ENCODE peak calls at places on chromosomes 13 and 19, in nine cellular contexts. K is tibial nerve, J is breast epithelium, A is spleen, Q is HCT116, M is body of pancreas, Y is upper lobe of left lung, G is uterus, D is heart left ventricle. F is an unnamed sample.

GRCh38 chr19:46296722-46297431 is at the start of gene HIF3A:
- DNase-seq in K (no peak), J (no peak), A (peak; percentile 78), Q (no peak), M (peak; percentile 60), Y (peak; percentile 74), G (peak; percentile 64), D (peak; percentile 85), F (peak; percentile 54)

GRCh38 chr19:3034194-3034844 is 5.2 kb upstream of the TLE2 start:
- DNase-seq in K (no peak), J (no peak), A (no peak), Q (no peak), M (no peak), Y (no peak), G (no peak), D (no peak), F (no peak)

GRCh38 chr19:50728084-50728737 is 5.0 kb downstream of the CLEC11A start:
- DNase-seq in K (peak; percentile 46), J (peak; percentile 62), A (no peak), Q (no peak), M (peak; percentile 54), Y (peak; percentile 83), G (peak; percentile 82), D (peak; percentile 84), F (peak; percentile 39)

GRCh38 chr19:14519860-14520407 is 1.7 kb upstream of the DNAJB1 start:
- DNase-seq in K (no peak), J (no peak), A (no peak), Q (peak; percentile 96), M (peak; percentile 40), Y (no peak), G (no peak), D (no peak), F (no peak)

GRCh38 chr19:1237027-1237659 is 662 bp downstream of the CBARP start:
- DNase-seq in K (no peak), J (no peak), A (no peak), Q (no peak), M (no peak), Y (peak; percentile 87), G (peak; percentile 61), D (peak; percentile 37), F (peak; percentile 16)

GRCh38 chr19:48415395-48415794 is 21.9 kb downstream of the GRIN2D start:
- DNase-seq in K (peak; percentile 55), J (no peak), A (peak; percentile 85), Q (peak; percentile 84), M (peak; percentile 86), Y (peak; percentile 62), G (no peak), D (peak; percentile 87), F (peak; percentile 37)

GRCh38 chr13:103638706-103639105 is 572.5 kb upstream of the SLC10A2 start:
- DNase-seq in K (no peak), J (no peak), A (no peak), Q (no peak), M (no peak), Y (no peak), G (no peak), D (peak; percentile 25), F (no peak)

GRCh38 chr13:32851083-32852064 is 164.8 kb upstream of the KL start:
- DNase-seq in K (no peak), J (no peak), A (no peak), Q (no peak), M (no peak), Y (no peak), G (no peak), D (no peak), F (no peak)

GRCh38 chr19:8490873-8491272 is 11.6 kb downstream of the PRAM1 start:
- DNase-seq in K (no peak), J (no peak), A (peak; percentile 67), Q (no peak), M (no peak), Y (peak; percentile 49), G (no peak), D (no peak), F (no peak)

GRCh38 chr13:93226623-93227279 is at the start of gene GPC6:
- DNase-seq in K (peak; percentile 23), J (no peak), A (no peak), Q (no peak), M (peak; percentile 59), Y (peak; percentile 77), G (no peak), D (no peak), F (peak; percentile 32)

GRCh38 chr19:38640368-38640767 is 7.1 kb upstream of the ACTN4 start:
- DNase-seq in K (no peak), J (no peak), A (no peak), Q (no peak), M (no peak), Y (no peak), G (no peak), D (no peak), F (no peak)

GRCh38 chr19:47497073-47497766 is 13.2 kb upstream of the KPTN start:
- DNase-seq in K (no peak), J (peak; percentile 83), A (no peak), Q (no peak), M (peak; percentile 51), Y (peak; percentile 72), G (no peak), D (peak; percentile 26), F (peak; percentile 58)

GRCh38 chr19:39515551-39516191 is 732 bp downstream of the SELENOV start:
- DNase-seq in K (no peak), J (no peak), A (no peak), Q (no peak), M (peak; percentile 17), Y (peak; percentile 81), G (no peak), D (no peak), F (no peak)

GRCh38 chr13:50284540-50284939 is 269.3 kb downstream of the KCNRG start:
- DNase-seq in K (no peak), J (no peak), A (no peak), Q (no peak), M (no peak), Y (no peak), G (no peak), D (no peak), F (no peak)

DNA sequence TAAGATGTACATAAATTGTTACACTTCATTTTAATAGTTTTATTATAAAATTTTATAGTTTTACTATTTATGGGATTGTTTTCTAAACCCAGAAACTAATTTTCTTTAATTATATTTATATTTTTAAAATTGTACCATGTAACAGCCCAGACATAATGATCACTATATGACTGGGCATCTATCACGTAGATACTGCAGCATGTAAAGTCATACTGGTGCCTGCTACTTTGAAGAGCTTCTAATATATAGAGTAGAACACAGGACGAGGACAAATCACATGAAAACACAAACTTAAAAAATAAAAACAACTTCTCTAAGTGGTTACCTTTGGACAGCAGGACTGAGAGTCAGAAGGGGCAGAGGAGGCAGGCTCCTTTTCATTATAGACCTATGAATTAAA is 5.3 kb downstream of the ELF1 start:
- DNase-seq in K (no peak), J (no peak), A (no peak), Q (no peak), M (no peak), Y (no peak), G (no peak), D (no peak), F (no peak)
- H3K4me1 ChIP-seq in K (peaks cover 57% of the 10 kb centered on the region), J (peaks cover 4% of the 10 kb centered on the region), A (peaks cover 74% of the 10 kb centered on the region), Q (peaks cover 18% of the 10 kb centered on the region), M (peaks cover 54% of the 10 kb centered on the region), Y (peaks cover 33% of the 10 kb centered on the region), G (no peaks in the 10 kb centered on the region), D (peaks cover 6% of the 10 kb centered on the region), F (no peaks in the 10 kb centered on the region)

GRCh38 chr19:37217855-37218591 is at the start of gene ZNF383:
- DNase-seq in K (peak; percentile 60), J (peak; percentile 83), A (peak; percentile 96), Q (peak; percentile 85), M (peak; percentile 92), Y (peak; percentile 91), G (peak; percentile 84), D (peak; percentile 93), F (peak; percentile 86)
- TF ChIP-seq POLR2A in K (peak; percentile 31), J (peak; percentile 22), A (peak; percentile 37), Q (peak; percentile 13), M (peak; percentile 84), Y (peak; percentile 73), G (peak; percentile 50), D (no peak), F (peak; percentile 32)

GRCh38 chr13:90591260-90591926 is 756.1 kb upstream of the MIR17HG start:
- DNase-seq in K (no peak), J (no peak), A (no peak), Q (no peak), M (no peak), Y (no peak), G (no peak), D (no peak), F (no peak)

GRCh38 chr13:90594694-90595093 is 752.8 kb upstream of the MIR17HG start:
- DNase-seq in K (no peak), J (no peak), A (no peak), Q (no peak), M (no peak), Y (no peak), G (no peak), D (no peak), F (no peak)

GRCh38 chr13:90592943-90593342 is 754.5 kb upstream of the MIR17HG start:
- DNase-seq in K (no peak), J (no peak), A (no peak), Q (no peak), M (no peak), Y (no peak), G (no peak), D (no peak), F (no peak)

DNA sequence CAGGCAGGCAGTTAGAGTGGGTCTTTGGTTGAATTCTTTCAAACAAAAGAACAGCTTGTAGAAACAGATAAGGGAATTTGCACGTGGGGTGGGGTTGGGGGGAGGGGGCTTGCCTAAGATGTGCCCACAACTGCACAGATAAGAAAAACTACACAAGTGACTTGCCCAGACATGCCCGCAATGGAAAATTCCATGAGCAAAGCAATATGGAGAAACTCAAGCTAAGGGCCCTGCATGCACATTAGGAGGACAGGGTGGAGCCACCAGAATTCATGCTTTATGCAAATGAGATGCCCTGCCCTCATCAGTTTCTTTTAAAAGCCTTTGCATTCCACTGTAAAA is 755.6 kb upstream of the MIR17HG start:
- DNase-seq in K (no peak), J (no peak), A (no peak), Q (no peak), M (no peak), Y (no peak), G (no peak), D (no peak), F (no peak)
- TF ChIP-seq CTCF in K (no peak), J (no peak), A (no peak), Q (no peak), M (no peak), Y (no peak), G (no peak), D (no peak), F (no peak)

DNA sequence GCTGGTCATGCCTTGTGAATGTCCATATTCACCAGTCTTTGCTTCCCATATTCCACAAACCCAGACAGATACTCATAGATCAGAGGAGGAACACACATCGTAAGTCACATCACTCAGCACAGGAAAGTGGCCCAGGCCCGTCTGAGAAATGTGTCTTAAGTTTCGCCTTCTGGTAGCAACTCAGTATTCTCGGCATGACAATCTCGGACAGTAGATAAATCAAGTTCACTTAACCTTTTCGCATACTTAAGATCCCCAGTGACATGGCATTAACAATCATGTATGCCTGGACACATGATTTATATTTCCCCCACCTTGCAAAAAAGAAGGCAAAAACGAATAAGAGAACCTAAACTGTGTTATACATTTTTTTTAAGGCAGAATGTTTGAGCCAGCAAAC is 360.5 kb downstream of the TDRD3 start:
- DNase-seq in K (no peak), J (no peak), A (no peak), Q (no peak), M (no peak), Y (no peak), G (no peak), D (no peak), F (no peak)
- H3K4me1 ChIP-seq in K (no peaks in the 10 kb centered on the region), J (no peaks in the 10 kb centered on the region), A (peaks cover 3% of the 10 kb centered on the region), Q (no peaks in the 10 kb centered on the region), M (peaks cover 7% of the 10 kb centered on the region), Y (peaks cover 7% of the 10 kb centered on the region), G (no peaks in the 10 kb centered on the region), D (no peaks in the 10 kb centered on the region), F (no peaks in the 10 kb centered on the region)